ENCODE peak calls at places on chromosome 2, in seven cellular contexts. E, P, Y, W, J, L and U are unnamed samples.

GRCh38 chr2:46007412-46007811 is 289.8 kb upstream of the EPAS1 start:
- DNase-seq in L (no peak), J (no peak), P (no peak), W (no peak), E (no peak), Y (no peak), U (no peak)

GRCh38 chr2:144040834-144041233 is 479.1 kb downstream of the ZEB2 start:
- DNase-seq in E (no peak), Y (no peak), P (no peak), W (no peak), J (no peak), L (no peak), U (no peak)

GRCh38 chr2:147025611-147026010 is 819.2 kb upstream of the ACVR2A start:
- DNase-seq in Y (no peak), L (no peak), J (peak; percentile 87), E (no peak), W (no peak), P (no peak), U (no peak)

GRCh38 chr2:166900700-166901099 is 12.4 kb downstream of the XIRP2 start:
- DNase-seq in E (no peak), Y (no peak), W (peak; percentile 39), L (no peak), P (no peak), J (peak; percentile 48), U (no peak)

GRCh38 chr2:180644709-180645108 is 335.7 kb upstream of the UBE2E3 start:
- DNase-seq in Y (no peak), P (no peak), E (no peak), L (no peak), J (peak; percentile 71), W (no peak), U (no peak)

GRCh38 chr2:53438056-53438455 is 329.5 kb upstream of the CHAC2 start:
- DNase-seq in Y (no peak), J (no peak), W (no peak), E (no peak), P (no peak), L (no peak), U (no peak)

GRCh38 chr2:236943068-236943467 is 142.6 kb upstream of the COPS8 start:
- DNase-seq in P (no peak), L (no peak), J (no peak), W (no peak), E (no peak), Y (no peak), U (no peak)

GRCh38 chr2:33011406-33011805 is 64.7 kb downstream of the LTBP1 start:
- DNase-seq in Y (no peak), L (no peak), J (no peak), E (no peak), W (no peak), P (no peak), U (no peak)

GRCh38 chr2:228938629-228939028 is 332.5 kb downstream of the PID1 start:
- DNase-seq in J (peak; percentile 5), P (no peak), L (no peak), Y (no peak), E (peak; percentile 89), W (no peak), U (no peak)

GRCh38 chr2:121420486-121420885 is 110.2 kb upstream of the RNU4ATAC start:
- DNase-seq in W (no peak), E (no peak), P (no peak), J (no peak), Y (no peak), L (no peak), U (no peak)

GRCh38 chr2:37616674-37616999 is 54.8 kb downstream of the CDC42EP3 start:
- DNase-seq in E (no peak), L (no peak), J (peak; percentile 38), Y (no peak), P (no peak), W (no peak), U (no peak)

GRCh38 chr2:96505231-96505889 is at the start of gene NEURL3:
- DNase-seq in W (no peak), L (no peak), E (peak; percentile 32), Y (no peak), J (peak; percentile 75), P (no peak), U (no peak)

GRCh38 chr2:141468746-141469145 is 662.1 kb downstream of the LRP1B start:
- DNase-seq in Y (no peak), W (no peak), J (no peak), L (no peak), P (no peak), E (no peak), U (no peak)

GRCh38 chr2:11829947-11830707 is 83.7 kb downstream of the LPIN1 start:
- DNase-seq in Y (peak; percentile 71), P (peak; percentile 64), E (peak; percentile 98), W (peak; percentile 88), L (peak; percentile 83), J (peak; percentile 97), U (peak; percentile 69)

GRCh38 chr2:175744000-175744399 is 258.1 kb downstream of the LNPK start:
- DNase-seq in E (no peak), W (no peak), P (no peak), L (no peak), J (no peak), Y (no peak), U (no peak)

DNA sequence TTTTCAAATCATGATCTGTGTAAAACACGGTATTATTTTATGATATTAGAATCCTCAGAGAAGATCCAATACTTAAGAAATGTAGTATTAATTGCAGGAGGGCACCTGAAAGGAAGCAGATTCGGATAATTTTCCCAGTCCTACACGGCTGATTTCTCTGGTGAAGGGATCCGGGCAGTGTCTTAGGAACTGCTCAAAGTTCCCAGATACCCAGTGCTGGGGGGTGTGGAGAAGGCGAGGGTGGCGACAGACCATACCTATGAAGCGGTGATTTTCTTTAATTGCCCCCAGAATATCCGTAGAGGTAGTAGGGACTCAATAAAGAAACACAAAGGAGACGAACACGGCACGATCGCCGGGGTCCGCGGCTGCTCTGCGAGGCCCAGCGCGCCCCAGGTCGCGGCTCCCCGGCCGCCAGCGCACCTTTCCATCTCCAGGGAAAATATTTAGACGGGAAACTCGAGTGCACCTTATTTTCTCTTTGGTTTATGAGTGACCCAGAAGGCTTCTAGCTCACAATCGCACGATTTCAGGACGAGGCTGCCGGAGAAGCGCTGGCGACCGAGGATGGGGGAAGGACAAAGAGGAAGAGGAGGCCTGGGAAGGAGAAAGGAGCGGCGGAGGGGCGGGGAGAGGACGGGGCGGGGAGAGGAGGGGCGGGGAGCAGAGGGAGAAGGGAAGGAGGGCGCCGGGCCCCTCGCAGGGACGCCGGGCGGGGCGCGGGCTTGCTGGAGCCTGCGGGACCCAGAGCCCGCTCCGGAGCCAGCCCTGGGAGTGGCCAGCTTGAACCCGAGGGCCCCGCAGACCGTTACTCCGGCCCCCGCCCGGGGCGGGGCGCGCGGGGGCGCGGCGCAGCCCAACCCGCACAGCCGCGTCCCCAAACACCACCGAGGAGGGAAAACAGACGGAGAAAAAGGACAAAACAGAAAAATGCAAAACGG is 1.2 kb upstream of the SOX11 start:
- DNase-seq in Y (no peak), P (no peak), J (peak; percentile 1), E (no peak), W (peak; percentile 91), L (peak; percentile 35), U (no peak)
- H3K4me3 ChIP-seq in Y (peak overlapping the region; percentile 33), P (peak overlapping the region; percentile 31), J (no peak overlapping the region), E (peak overlapping the region; percentile 55), W (peak overlapping the region; percentile 91), L (peak overlapping the region; percentile 38), U (peak overlapping the region; percentile 37)

GRCh38 chr2:238894226-238894949 is 46.5 kb downstream of the TWIST2 start:
- DNase-seq in W (no peak), Y (no peak), P (no peak), J (peak; percentile 66), E (no peak), L (no peak), U (no peak)

GRCh38 chr2:238895901-238896600 is 48.2 kb downstream of the TWIST2 start:
- DNase-seq in J (peak; percentile 92), W (no peak), E (peak; percentile 88), Y (peak; percentile 91), P (no peak), L (no peak), U (peak; percentile 41)

GRCh38 chr2:238895361-238895882 is 47.5 kb downstream of the TWIST2 start:
- DNase-seq in E (no peak), P (no peak), J (peak; percentile 78), L (no peak), W (no peak), Y (no peak), U (no peak)

GRCh38 chr2:238893349-238894000 is 45.6 kb downstream of the TWIST2 start:
- DNase-seq in W (no peak), Y (no peak), L (no peak), J (peak; percentile 66), P (no peak), E (no peak), U (no peak)

GRCh38 chr2:238894950-238895298 is 47.0 kb downstream of the TWIST2 start:
- DNase-seq in J (peak; percentile 72), P (no peak), Y (no peak), E (no peak), L (no peak), W (no peak), U (no peak)
- H3K4me3 ChIP-seq in J (peak overlapping the region; percentile 7), P (no peak overlapping the region), Y (no peak overlapping the region), E (peak overlapping the region; percentile 10), L (no peak overlapping the region), W (no peak overlapping the region), U (no peak overlapping the region)

DNA sequence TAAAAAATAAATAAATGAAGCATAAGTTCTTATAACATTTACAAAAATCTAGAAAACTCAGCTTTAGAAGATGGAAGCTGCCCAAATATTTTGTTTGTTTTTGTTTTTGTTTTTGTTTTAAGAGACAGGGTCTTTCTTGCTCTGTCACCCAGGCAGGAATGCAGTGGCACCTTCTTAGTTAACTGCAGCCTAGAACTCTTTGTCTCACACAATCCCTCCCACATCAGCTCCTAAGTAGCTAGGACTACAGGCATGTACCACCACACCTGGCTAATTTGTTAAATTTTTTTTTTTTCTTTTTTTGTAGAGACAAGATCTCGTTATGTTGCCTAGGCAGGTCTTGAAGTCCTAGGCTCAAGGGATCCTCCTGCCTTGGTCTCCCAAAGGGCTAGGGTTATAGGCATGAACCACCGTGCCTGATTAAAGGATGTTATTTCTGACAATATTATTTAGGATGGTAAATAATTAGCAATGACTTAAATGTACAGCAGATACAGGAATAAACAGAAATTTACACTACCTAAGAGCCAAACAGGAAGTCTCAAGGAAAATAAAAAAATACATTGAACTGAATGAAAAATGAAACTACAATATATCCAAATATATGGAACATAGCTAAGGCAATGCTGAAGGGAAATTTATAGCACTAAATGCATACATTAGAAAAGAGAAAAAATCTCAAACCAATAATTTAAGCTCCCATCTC is 17.2 kb downstream of the SESTD1 start:
- DNase-seq in P (no peak), W (no peak), E (no peak), L (no peak), Y (no peak), J (no peak), U (no peak)
- H3K4me3 ChIP-seq in P (no peak overlapping the region), W (no peak overlapping the region), E (no peak overlapping the region), L (no peak overlapping the region), Y (no peak overlapping the region), J (no peak overlapping the region), U (no peak overlapping the region)

DNA sequence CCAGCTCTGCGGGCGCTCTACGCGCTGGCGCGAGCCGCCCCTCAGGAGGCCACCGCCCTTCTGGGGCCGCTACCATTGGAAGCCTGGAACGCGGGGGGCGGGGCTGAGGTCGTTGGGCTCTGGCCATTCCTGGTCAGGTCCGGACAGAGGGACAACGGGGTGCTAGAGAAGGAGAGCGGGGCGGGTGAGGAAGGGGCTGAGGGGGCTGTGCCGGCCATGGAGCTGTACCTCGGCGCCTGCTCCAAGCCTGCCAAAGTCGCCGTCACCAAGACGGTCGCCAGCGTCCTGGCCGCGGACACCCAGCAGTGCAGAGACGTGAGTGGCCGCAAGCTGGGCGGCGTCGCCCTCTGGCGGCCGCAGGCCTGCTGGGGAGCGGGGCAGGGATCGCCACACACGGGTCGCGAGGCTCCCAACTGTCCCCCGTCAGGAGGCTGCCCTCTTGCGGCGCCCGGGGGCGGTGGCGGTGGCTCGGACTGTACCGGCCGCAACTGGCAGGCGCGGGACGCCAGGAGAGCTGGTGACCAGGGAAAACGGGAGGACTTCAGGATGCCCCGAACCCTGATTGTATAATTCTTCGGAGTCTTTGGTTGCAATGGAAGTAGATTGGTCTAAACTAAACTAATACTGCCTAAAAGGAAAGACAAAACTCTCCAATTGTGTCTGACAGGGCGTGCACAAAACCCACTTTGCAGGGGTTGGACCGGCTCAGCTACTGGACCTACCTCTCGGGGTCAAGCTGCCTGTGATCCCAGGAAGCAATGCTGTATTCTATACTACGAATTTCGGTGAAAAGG is at the start of gene FSIP2:
- DNase-seq in L (peak; percentile 3), J (peak; percentile 47), W (peak; percentile 92), E (peak; percentile 9), P (no peak), Y (peak; percentile 89), U (peak; percentile 49)
- H3K4me3 ChIP-seq in L (no peak within 1 kb of the TSS), J (peak within 1 kb of the TSS; percentile 41), W (peak within 1 kb of the TSS; percentile 52), E (peak within 1 kb of the TSS; percentile 15), P (no peak within 1 kb of the TSS), Y (peak within 1 kb of the TSS; percentile 46), U (peak within 1 kb of the TSS; percentile 44)